ENCODE peak calls at places on chromosomes 5 and 9, in four cellular contexts. C is GM06990, Y is Caco-2, Q is dorsolateral prefrontal cortex. E is an unnamed sample.

GRCh38 chr5:173872887-173873286 is 15.3 kb upstream of the CPEB4 start:
- DNase-seq in C (no peak), Y (no peak), Q (no peak), E (no peak)

GRCh38 chr9:14479187-14479586 is 165.2 kb upstream of the NFIB start:
- DNase-seq in Q (no peak), C (no peak), Y (no peak), E (no peak)

GRCh38 chr9:114902773-114903589 is 27.4 kb downstream of the TNFSF8 start:
- DNase-seq in Q (no peak), Y (no peak), C (no peak), E (no peak)

GRCh38 chr5:98771389-98772109 is 1.9 kb upstream of the RGMB start:
- DNase-seq in Q (peak), Y (peak), C (peak), E (peak)

GRCh38 chr5:127296321-127296720 is 5.7 kb downstream of the MEGF10 start:
- DNase-seq in Q (no peak), C (no peak), Y (no peak), E (no peak)

GRCh38 chr9:6149315-6149714 is 66.3 kb upstream of the IL33 start:
- DNase-seq in Y (no peak), C (no peak), Q (no peak), E (no peak)

GRCh38 chr9:88388886-88389617 is 808 bp downstream of the SPIN1 start:
- DNase-seq in C (peak), Q (peak), Y (peak), E (peak)

GRCh38 chr9:108784998-108785397 is 70.8 kb downstream of the ACTL7B start:
- DNase-seq in Q (no peak), C (no peak), Y (no peak), E (no peak)

GRCh38 chr9:105693435-105694275 is 686 bp upstream of the TMEM38B start:
- DNase-seq in Q (no peak), C (no peak), Y (peak), E (no peak)

GRCh38 chr9:126346031-126346430 is 19.4 kb downstream of the MVB12B start:
- DNase-seq in Q (no peak), Y (no peak), C (no peak), E (no peak)

GRCh38 chr5:90055831-90056328 is 353.7 kb downstream of the CETN3 start:
- DNase-seq in Q (no peak), Y (peak), C (no peak), E (peak)

GRCh38 chr5:159094745-159095144 is 5.0 kb downstream of the EBF1 start:
- DNase-seq in Y (no peak), Q (peak), C (peak), E (peak)

GRCh38 chr9:107767711-107768110 is 278.1 kb upstream of the KLF4 start:
- DNase-seq in Y (no peak), Q (no peak), C (no peak), E (no peak)

GRCh38 chr5:140857987-140858240 is 2.2 kb downstream of the PCDHA10 start:
- DNase-seq in C (no peak), Q (no peak), Y (no peak), E (no peak)

GRCh38 chr5:134131578-134132350 is 17.3 kb downstream of the TCF7 start:
- DNase-seq in C (no peak), Q (no peak), Y (no peak), E (no peak)

GRCh38 chr5:129440424-129440823 is 19.7 kb upstream of the ADAMTS19 start:
- DNase-seq in Y (no peak), C (no peak), Q (no peak), E (no peak)

GRCh38 chr9:78821126-78821822 is 524.3 kb downstream of the PSAT1 start:
- DNase-seq in C (no peak), Y (peak), Q (no peak), E (peak)

GRCh38 chr9:110255064-110255416 is 1.3 kb downstream of the TXN start:
- DNase-seq in C (peak), Y (peak), Q (no peak), E (no peak)

GRCh38 chr5:8491254-8491653 is 622.3 kb downstream of the MTRR start:
- DNase-seq in Q (no peak), C (no peak), Y (no peak), E (no peak)

GRCh38 chr9:129570450-129571297 is 50.2 kb downstream of the C9orf50 start:
- DNase-seq in Y (peak), C (no peak), Q (peak), E (peak)

GRCh38 chr9:105051897-105052296 is 123.9 kb upstream of the ABCA1 start:
- DNase-seq in C (no peak), Q (no peak), Y (no peak), E (no peak)

GRCh38 chr5:74517700-74518099 is 122.8 kb downstream of the ENC1 start:
- DNase-seq in Y (no peak), C (no peak), Q (no peak), E (no peak)

GRCh38 chr5:168269950-168270349 is 21.5 kb upstream of the WWC1 start:
- DNase-seq in Y (peak), Q (no peak), C (no peak), E (no peak)

GRCh38 chr9:69471433-69471832 is 146.4 kb downstream of the ENTREP1 start:
- DNase-seq in Q (no peak), C (no peak), Y (no peak), E (no peak)

GRCh38 chr5:177234761-177235315 is 68.7 kb downstream of the RAB24 start:
- DNase-seq in Q (no peak), Y (no peak), C (no peak), E (no peak)

GRCh38 chr5:56729488-56729887 is 85.9 kb upstream of the MAP3K1 start:
- DNase-seq in Q (no peak), C (peak), Y (no peak), E (no peak)

GRCh38 chr9:101083451-101083850 is 54.9 kb downstream of the PLPPR1 start:
- DNase-seq in Y (no peak), C (no peak), Q (no peak), E (no peak)

GRCh38 chr5:43312699-43313034 is 545 bp downstream of the HMGCS1 start:
- DNase-seq in Q (no peak), Y (no peak), C (no peak), E (no peak)

GRCh38 chr5:150114102-150114641 is 27.8 kb upstream of the CSF1R start:
- DNase-seq in Q (no peak), C (no peak), Y (no peak), E (no peak)
- TF ChIP-seq CTCF in Q (no peak), C (no peak), Y (no peak), E (no peak)

DNA sequence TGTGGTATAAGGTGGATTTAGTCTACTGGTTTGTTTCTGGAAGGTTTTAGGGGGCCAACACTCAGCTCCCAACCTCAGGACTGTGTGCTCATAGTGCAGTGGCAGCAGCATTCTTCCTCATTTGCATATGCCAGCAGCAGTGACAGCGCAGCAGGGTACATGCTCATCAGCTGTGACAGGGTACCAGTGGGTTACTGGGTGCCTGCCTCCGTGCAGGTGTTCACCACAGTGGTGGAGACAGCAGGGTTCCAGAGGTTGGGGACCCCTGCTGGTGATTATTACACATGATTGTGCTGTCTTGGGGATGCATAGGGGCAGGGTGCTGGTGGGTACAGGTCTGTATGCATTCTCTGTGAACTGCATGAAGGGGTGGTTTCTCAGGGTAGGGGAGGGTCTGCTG is 45.5 kb upstream of the IFNE start:
- DNase-seq in C (peak), Q (no peak), Y (no peak), E (no peak)
- TF ChIP-seq CTCF in C (no peak), Q (no peak), Y (no peak), E (no peak)

DNA sequence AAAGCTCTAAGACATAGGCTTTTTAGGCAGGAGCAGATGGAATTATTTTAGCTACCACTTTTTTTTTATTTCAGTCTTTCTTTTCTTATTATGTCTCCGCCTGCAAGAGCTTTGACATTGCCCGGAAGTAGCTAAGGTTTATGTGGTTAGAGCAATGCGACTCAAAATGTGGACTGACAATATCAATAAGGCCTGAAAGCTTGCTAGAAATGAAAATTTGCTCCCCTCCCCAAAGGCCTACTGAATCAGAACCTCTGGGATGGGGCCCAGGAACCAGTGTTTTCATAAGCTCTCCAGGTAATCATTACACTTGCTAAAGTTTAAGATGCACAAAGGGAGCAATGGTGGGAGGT is 81.2 kb downstream of the SUSD1 start:
- DNase-seq in Y (no peak), Q (no peak), C (no peak), E (no peak)
- TF ChIP-seq CTCF in Y (no peak), Q (no peak), C (no peak), E (no peak)

DNA sequence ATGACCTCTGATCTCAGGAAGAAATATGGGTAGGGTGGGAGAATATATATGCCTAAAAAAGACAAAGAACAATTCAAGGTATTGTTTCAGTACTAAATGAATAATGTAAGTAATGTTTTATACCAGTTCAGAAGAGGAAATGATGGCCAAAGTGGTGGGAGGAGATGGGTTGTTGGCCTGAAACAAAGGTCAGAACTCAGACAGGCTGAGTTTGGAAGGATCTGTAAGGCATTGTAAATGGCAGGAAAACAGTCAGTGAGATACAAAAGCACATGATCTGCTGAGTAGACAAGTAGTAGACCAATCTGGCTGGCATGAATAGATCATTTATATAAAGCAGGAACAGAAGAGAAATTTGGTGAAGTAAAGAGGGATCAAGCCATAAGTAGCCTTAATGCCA is 175.8 kb upstream of the PLCXD3 start:
- DNase-seq in Q (no peak), Y (no peak), C (no peak), E (no peak)
- TF ChIP-seq CTCF in Q (no peak), Y (no peak), C (no peak), E (no peak)